ENCODE peak calls at places on chromosomes 12 and 14, in six cellular contexts. One of them, this sample, is unnamed.

GRCh38 chr12:130018614-130019013 is 114.8 kb upstream of the TMEM132D start:
- DNase-seq in pancreas: no peak
- DNase-seq in mucosa of descending colon: no peak
- DNase-seq in AG10803: no peak
- DNase-seq in brain microvascular endothelial cell: no peak
- DNase-seq in right lobe of liver: no peak
- DNase-seq in this sample: no peak

GRCh38 chr12:26691234-26691970 is 141.6 kb downstream of the ITPR2 start:
- DNase-seq in AG10803: peak; percentile 91
- DNase-seq in pancreas: no peak
- DNase-seq in mucosa of descending colon: no peak
- DNase-seq in brain microvascular endothelial cell: peak; percentile 97
- DNase-seq in right lobe of liver: no peak
- DNase-seq in this sample: no peak

GRCh38 chr12:92987362-92987761 is 58.3 kb upstream of the EEA1 start:
- DNase-seq in mucosa of descending colon: peak; percentile 64
- DNase-seq in AG10803: peak; percentile 92
- DNase-seq in pancreas: no peak
- DNase-seq in brain microvascular endothelial cell: peak; percentile 56
- DNase-seq in right lobe of liver: no peak
- DNase-seq in this sample: no peak

GRCh38 chr14:101020971-101021370 is 117.4 kb upstream of the RTL1 start:
- DNase-seq in brain microvascular endothelial cell: no peak
- DNase-seq in right lobe of liver: peak; percentile 3
- DNase-seq in pancreas: no peak
- DNase-seq in mucosa of descending colon: no peak
- DNase-seq in AG10803: no peak
- DNase-seq in this sample: peak; percentile 29

GRCh38 chr12:108214486-108214885 is 85.4 kb downstream of the WSCD2 start:
- DNase-seq in brain microvascular endothelial cell: peak; percentile 16
- DNase-seq in right lobe of liver: no peak
- DNase-seq in mucosa of descending colon: peak; percentile 43
- DNase-seq in pancreas: no peak
- DNase-seq in AG10803: peak; percentile 16
- DNase-seq in this sample: no peak

GRCh38 chr12:118237908-118238307 is 102.0 kb downstream of the PEBP1 start:
- DNase-seq in AG10803: peak; percentile 13
- DNase-seq in mucosa of descending colon: no peak
- DNase-seq in right lobe of liver: no peak
- DNase-seq in brain microvascular endothelial cell: peak; percentile 67
- DNase-seq in pancreas: no peak
- DNase-seq in this sample: no peak

GRCh38 chr14:100584056-100585031 is 2.9 kb downstream of the BEGAIN start:
- DNase-seq in right lobe of liver: peak; percentile 10
- DNase-seq in AG10803: no peak
- DNase-seq in mucosa of descending colon: no peak
- DNase-seq in brain microvascular endothelial cell: no peak
- DNase-seq in pancreas: peak; percentile 31
- DNase-seq in this sample: peak; percentile 33

GRCh38 chr12:12333980-12334709 is 15.9 kb downstream of the MANSC1 start:
- DNase-seq in AG10803: peak; percentile 44
- DNase-seq in mucosa of descending colon: peak; percentile 69
- DNase-seq in right lobe of liver: peak; percentile 67
- DNase-seq in brain microvascular endothelial cell: peak; percentile 18
- DNase-seq in pancreas: no peak
- DNase-seq in this sample: no peak

GRCh38 chr14:70832536-70833305 is 23.4 kb upstream of the MAP3K9 start:
- DNase-seq in AG10803: peak; percentile 30
- DNase-seq in brain microvascular endothelial cell: no peak
- DNase-seq in pancreas: no peak
- DNase-seq in right lobe of liver: no peak
- DNase-seq in mucosa of descending colon: no peak
- DNase-seq in this sample: no peak

GRCh38 chr12:15856097-15856982 is 25.8 kb upstream of the STRAP start:
- DNase-seq in brain microvascular endothelial cell: peak; percentile 79
- DNase-seq in right lobe of liver: no peak
- DNase-seq in AG10803: peak; percentile 67
- DNase-seq in pancreas: no peak
- DNase-seq in mucosa of descending colon: peak; percentile 89
- DNase-seq in this sample: no peak

GRCh38 chr14:33737446-33737845 is 213.4 kb downstream of the EGLN3 start:
- DNase-seq in pancreas: no peak
- DNase-seq in brain microvascular endothelial cell: peak; percentile 18
- DNase-seq in right lobe of liver: no peak
- DNase-seq in mucosa of descending colon: no peak
- DNase-seq in AG10803: peak; percentile 82
- DNase-seq in this sample: no peak

GRCh38 chr12:85681333-85681732 is 154.9 kb downstream of the RASSF9 start:
- DNase-seq in right lobe of liver: no peak
- DNase-seq in mucosa of descending colon: no peak
- DNase-seq in pancreas: no peak
- DNase-seq in brain microvascular endothelial cell: no peak
- DNase-seq in AG10803: no peak
- DNase-seq in this sample: no peak

GRCh38 chr14:54226103-54226502 is 170.7 kb upstream of the CDKN3 start:
- DNase-seq in right lobe of liver: no peak
- DNase-seq in AG10803: peak; percentile 74
- DNase-seq in mucosa of descending colon: no peak
- DNase-seq in brain microvascular endothelial cell: no peak
- DNase-seq in pancreas: no peak
- DNase-seq in this sample: no peak

GRCh38 chr12:109607618-109608017 is 34.0 kb downstream of the MVK start:
- DNase-seq in brain microvascular endothelial cell: no peak
- DNase-seq in pancreas: no peak
- DNase-seq in right lobe of liver: no peak
- DNase-seq in AG10803: no peak
- DNase-seq in mucosa of descending colon: no peak
- DNase-seq in this sample: no peak

GRCh38 chr12:42957136-42957535 is 367.6 kb upstream of the PRICKLE1 start:
- DNase-seq in right lobe of liver: no peak
- DNase-seq in mucosa of descending colon: no peak
- DNase-seq in pancreas: no peak
- DNase-seq in AG10803: no peak
- DNase-seq in brain microvascular endothelial cell: no peak
- DNase-seq in this sample: no peak

GRCh38 chr14:103132381-103133212 is 9.3 kb downstream of the TNFAIP2 start:
- DNase-seq in brain microvascular endothelial cell: peak; percentile 69
- DNase-seq in mucosa of descending colon: no peak
- DNase-seq in AG10803: no peak
- DNase-seq in right lobe of liver: no peak
- DNase-seq in pancreas: peak; percentile 82
- DNase-seq in this sample: peak; percentile 45

GRCh38 chr12:82176761-82177490 is 181.3 kb downstream of the CCDC59 start:
- DNase-seq in pancreas: no peak
- DNase-seq in right lobe of liver: no peak
- DNase-seq in mucosa of descending colon: no peak
- DNase-seq in AG10803: peak; percentile 43
- DNase-seq in brain microvascular endothelial cell: peak; percentile 15
- DNase-seq in this sample: no peak

GRCh38 chr14:95891742-95892141 is 15.1 kb downstream of the TUNAR start:
- DNase-seq in pancreas: no peak
- DNase-seq in AG10803: peak; percentile 80
- DNase-seq in right lobe of liver: no peak
- DNase-seq in mucosa of descending colon: no peak
- DNase-seq in brain microvascular endothelial cell: no peak
- DNase-seq in this sample: no peak

GRCh38 chr12:77615331-77615730 is 215.4 kb upstream of the NAV3 start:
- DNase-seq in mucosa of descending colon: no peak
- DNase-seq in pancreas: no peak
- DNase-seq in AG10803: no peak
- DNase-seq in right lobe of liver: no peak
- DNase-seq in brain microvascular endothelial cell: peak; percentile 39
- DNase-seq in this sample: no peak
- TF ChIP-seq CTCF in mucosa of descending colon: no peak
- TF ChIP-seq CTCF in pancreas: no peak
- TF ChIP-seq CTCF in AG10803: peak; percentile 28
- TF ChIP-seq CTCF in right lobe of liver: no peak
- TF ChIP-seq CTCF in brain microvascular endothelial cell: peak; percentile 63
- TF ChIP-seq CTCF in this sample: no peak

DNA sequence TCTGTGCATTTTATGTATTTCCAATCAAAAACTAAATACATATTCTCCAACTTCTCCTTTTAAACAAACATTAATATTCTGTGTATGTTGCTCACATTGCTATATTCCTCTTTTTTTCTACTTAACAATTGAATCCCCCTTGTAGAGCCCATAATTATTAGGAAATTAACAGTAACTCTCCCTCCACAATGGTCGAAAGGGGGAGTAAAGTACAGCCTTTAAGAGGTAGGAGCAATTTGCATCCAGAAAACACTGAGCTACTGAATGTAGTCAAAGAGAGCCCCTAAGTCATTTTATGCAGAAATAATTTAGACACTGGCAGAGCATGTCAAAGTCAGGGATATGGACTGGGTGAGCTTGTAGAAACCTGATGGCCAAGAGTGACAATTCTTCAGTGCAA is 57.2 kb upstream of the SCN8A start:
- DNase-seq in brain microvascular endothelial cell: no peak
- DNase-seq in pancreas: no peak
- DNase-seq in AG10803: peak; percentile 32
- DNase-seq in right lobe of liver: no peak
- DNase-seq in mucosa of descending colon: no peak
- DNase-seq in this sample: no peak
- TF ChIP-seq CTCF in brain microvascular endothelial cell: peak; percentile 25
- TF ChIP-seq CTCF in pancreas: no peak
- TF ChIP-seq CTCF in AG10803: peak; percentile 43
- TF ChIP-seq CTCF in right lobe of liver: no peak
- TF ChIP-seq CTCF in mucosa of descending colon: no peak
- TF ChIP-seq CTCF in this sample: no peak

GRCh38 chr14:41824441-41824840 is 217.8 kb downstream of the LRFN5 start:
- DNase-seq in brain microvascular endothelial cell: no peak
- DNase-seq in mucosa of descending colon: no peak
- DNase-seq in pancreas: no peak
- DNase-seq in right lobe of liver: no peak
- DNase-seq in AG10803: no peak
- DNase-seq in this sample: no peak
- TF ChIP-seq CTCF in brain microvascular endothelial cell: peak; percentile 23
- TF ChIP-seq CTCF in mucosa of descending colon: no peak
- TF ChIP-seq CTCF in pancreas: no peak
- TF ChIP-seq CTCF in right lobe of liver: no peak
- TF ChIP-seq CTCF in AG10803: peak; percentile 8
- TF ChIP-seq CTCF in this sample: no peak

GRCh38 chr14:104726600-104727451 is 2.8 kb downstream of the ADSS1 start:
- DNase-seq in AG10803: no peak
- DNase-seq in pancreas: no peak
- DNase-seq in mucosa of descending colon: no peak
- DNase-seq in right lobe of liver: peak; percentile 62
- DNase-seq in brain microvascular endothelial cell: no peak
- DNase-seq in this sample: no peak
- TF ChIP-seq CTCF in AG10803: no peak
- TF ChIP-seq CTCF in pancreas: no peak
- TF ChIP-seq CTCF in mucosa of descending colon: no peak
- TF ChIP-seq CTCF in right lobe of liver: no peak
- TF ChIP-seq CTCF in brain microvascular endothelial cell: peak; percentile 59
- TF ChIP-seq CTCF in this sample: no peak

This sample was measured in CD14-positive monocyte.